ENCODE peak calls at places on chromosome 14, in ten cellular contexts. W is endothelial cell, P is MM.1S, O is left cardiac atrium, F is HT-29, I is neural progenitor cell, Y is RPMI7951, R is HTR-8/SVneo, N is GM13977, Q is CMK. E is an unnamed sample.

GRCh38 chr14:96683575-96684289 is 113.5 kb upstream of the VRK1 start:
- DNase-seq in P (no peak), R (no peak), Q (no peak), I (no peak), N (no peak), F (no peak), O (no peak), W (no peak), Y (peak), E (no peak)

GRCh38 chr14:80927385-80927989 is 14.1 kb downstream of the CEP128 start:
- DNase-seq in F (no peak), N (no peak), Q (no peak), W (no peak), O (no peak), P (no peak), Y (no peak), I (no peak), R (no peak), E (no peak)

GRCh38 chr14:47959753-47960152 is 284.3 kb upstream of the MDGA2 start:
- DNase-seq in Y (no peak), Q (no peak), O (no peak), F (no peak), R (no peak), N (no peak), I (no peak), P (no peak), W (no peak), E (no peak)

GRCh38 chr14:102949062-102949800 is 26.8 kb downstream of the AMN start:
- DNase-seq in Y (peak), W (no peak), I (no peak), F (no peak), Q (peak), P (no peak), N (no peak), R (no peak), O (no peak), E (no peak)

GRCh38 chr14:103546651-103547454 is 15.6 kb downstream of the BAG5 start:
- DNase-seq in Y (peak), F (peak), I (peak), N (peak), R (peak), O (peak), W (peak), P (peak), Q (no peak), E (peak)

GRCh38 chr14:53953002-53953827 is 3.4 kb downstream of the BMP4 start:
- DNase-seq in R (peak), P (peak), N (peak), W (peak), Q (no peak), F (peak), O (peak), I (peak), Y (peak), E (no peak)

GRCh38 chr14:104287301-104288009 is 149.1 kb downstream of the KIF26A start:
- DNase-seq in Y (no peak), I (no peak), F (no peak), N (no peak), R (no peak), W (no peak), O (peak), Q (no peak), P (no peak), E (no peak)

GRCh38 chr14:71932229-71932951 is at the start of gene RGS6:
- DNase-seq in Q (no peak), W (peak), O (no peak), R (no peak), Y (no peak), I (peak), F (no peak), P (peak), N (peak), E (peak)